ENCODE peak calls at places on chromosomes 1 and 21, in nine cellular contexts. B is A549, K is gastrocnemius medialis, Z is HepG2, A is heart left ventricle, S is IMR-90, G is K562, V is body of pancreas, E is GM12878. I is an unnamed sample.

GRCh38 chr1:113792471-113792870 is 19.8 kb downstream of the RSBN1 start:
- ATAC-seq in G (peak), E (peak), Z (no peak), K (no peak), S (no peak), V (no peak), A (no peak), B (no peak), I (no peak)

GRCh38 chr1:227730630-227731151 is 4.4 kb downstream of the JMJD4 start:
- ATAC-seq in K (no peak), S (no peak), E (no peak), Z (peak), A (no peak), G (no peak), V (no peak), B (no peak), I (no peak)

GRCh38 chr1:85553936-85554335 is 26.6 kb upstream of the CCN1 start:
- ATAC-seq in V (no peak), K (no peak), Z (no peak), G (no peak), B (no peak), E (no peak), S (no peak), A (no peak), I (peak)

GRCh38 chr21:36454079-36454478 is 25.8 kb downstream of the CLDN14 start:
- ATAC-seq in G (no peak), S (no peak), E (no peak), V (peak), B (no peak), Z (peak), K (no peak), A (no peak), I (no peak)

GRCh38 chr1:171290611-171291010 is 23.4 kb upstream of the FMO4 start:
- ATAC-seq in S (no peak), A (no peak), Z (no peak), E (no peak), K (no peak), V (no peak), B (no peak), G (no peak), I (no peak)

GRCh38 chr1:56867491-56867890 is 12.9 kb downstream of the C8A start:
- ATAC-seq in A (no peak), Z (no peak), G (no peak), V (no peak), B (no peak), E (no peak), S (no peak), K (no peak), I (no peak)

GRCh38 chr1:157512036-157512969 is 40.0 kb downstream of the FCRL5 start:
- ATAC-seq in V (no peak), G (no peak), A (no peak), B (no peak), E (peak), S (no peak), K (no peak), Z (no peak), I (no peak)

GRCh38 chr1:67578397-67579020 is 106.5 kb upstream of the GADD45A start:
- ATAC-seq in E (no peak), G (peak), Z (peak), S (no peak), V (peak), K (no peak), A (no peak), B (no peak), I (no peak)

GRCh38 chr1:233681285-233681684 is 67.4 kb downstream of the KCNK1 start:
- ATAC-seq in V (no peak), G (no peak), S (no peak), B (no peak), K (no peak), A (no peak), Z (no peak), E (no peak), I (no peak)

GRCh38 chr1:203649551-203650011 is 22.9 kb downstream of the ATP2B4 start:
- ATAC-seq in Z (no peak), S (no peak), B (no peak), G (no peak), E (peak), V (no peak), K (no peak), A (no peak), I (no peak)

GRCh38 chr1:62856964-62857363 is 73.0 kb downstream of the ATG4C start:
- ATAC-seq in Z (peak), V (no peak), S (no peak), B (no peak), K (no peak), A (no peak), E (no peak), G (no peak), I (no peak)

GRCh38 chr21:33578214-33578613 is 10.3 kb downstream of the DONSON start:
- ATAC-seq in Z (no peak), K (no peak), S (peak), A (no peak), B (no peak), E (no peak), G (no peak), V (no peak), I (no peak)

GRCh38 chr1:4308826-4309225 is 345.6 kb upstream of the AJAP1 start:
- ATAC-seq in K (no peak), S (no peak), E (no peak), V (no peak), G (no peak), Z (no peak), A (no peak), B (no peak), I (no peak)

GRCh38 chr1:241139047-241139446 is 218.0 kb downstream of the RGS7 start:
- ATAC-seq in Z (no peak), E (no peak), B (no peak), A (no peak), G (no peak), S (no peak), V (no peak), K (no peak), I (no peak)

GRCh38 chr1:242019018-242019417 is 20.1 kb upstream of the MAP1LC3C start:
- ATAC-seq in S (no peak), A (no peak), Z (no peak), B (no peak), G (no peak), K (no peak), E (no peak), V (no peak), I (no peak)

GRCh38 chr1:51344602-51345299 is 14.4 kb upstream of the TTC39A start:
- ATAC-seq in G (peak), E (peak), V (peak), B (peak), Z (peak), S (no peak), A (no peak), K (peak), I (peak)

GRCh38 chr1:160626560-160627342 is 20.1 kb downstream of the SLAMF1 start:
- ATAC-seq in S (no peak), K (no peak), V (no peak), E (peak), G (peak), A (no peak), B (no peak), Z (no peak), I (no peak)

GRCh38 chr1:18313523-18313922 is 167.2 kb upstream of the KLHDC7A start:
- ATAC-seq in E (no peak), V (no peak), S (no peak), Z (no peak), K (no peak), A (no peak), B (no peak), G (no peak), I (no peak)

GRCh38 chr21:39003982-39004775 is 179.1 kb downstream of the PSMG1 start:
- ATAC-seq in S (peak), K (peak), G (no peak), Z (no peak), V (peak), A (no peak), B (no peak), E (no peak), I (peak)

GRCh38 chr1:16724718-16725438 is 15.4 kb upstream of the RNU1-4 start:
- ATAC-seq in Z (no peak), G (no peak), K (no peak), S (no peak), E (no peak), B (no peak), V (peak), A (no peak), I (no peak)

GRCh38 chr1:44808063-44808937 is at the start of gene BTBD19:
- ATAC-seq in Z (peak), V (peak), E (peak), B (no peak), K (peak), A (peak), G (peak), S (peak), I (peak)

GRCh38 chr1:145740269-145740668 is 21.0 kb downstream of the CD160 start:
- ATAC-seq in G (no peak), V (peak), S (peak), A (no peak), Z (no peak), E (no peak), B (peak), K (no peak), I (no peak)

GRCh38 chr21:25979845-25980433 is 190.6 kb downstream of the APP start:
- ATAC-seq in A (no peak), V (no peak), G (no peak), K (no peak), S (no peak), E (no peak), B (no peak), Z (no peak), I (no peak)

GRCh38 chr1:17260264-17260663 is 11.4 kb downstream of the PADI3 start:
- ATAC-seq in B (no peak), E (no peak), G (no peak), K (no peak), Z (no peak), V (no peak), S (no peak), A (no peak), I (no peak)

GRCh38 chr1:39649786-39650185 is 10.3 kb upstream of the HEYL start:
- ATAC-seq in K (no peak), Z (no peak), B (no peak), S (no peak), V (no peak), G (no peak), A (no peak), E (no peak), I (no peak)

GRCh38 chr1:213448360-213448759 is 397.3 kb downstream of the RPS6KC1 start:
- ATAC-seq in B (no peak), A (no peak), S (no peak), G (no peak), Z (no peak), V (no peak), K (no peak), E (no peak), I (no peak)

GRCh38 chr1:214013614-214014377 is 26.0 kb downstream of the PROX1 start:
- ATAC-seq in S (no peak), G (no peak), V (no peak), E (no peak), Z (no peak), A (peak), B (no peak), K (no peak), I (no peak)

DNA sequence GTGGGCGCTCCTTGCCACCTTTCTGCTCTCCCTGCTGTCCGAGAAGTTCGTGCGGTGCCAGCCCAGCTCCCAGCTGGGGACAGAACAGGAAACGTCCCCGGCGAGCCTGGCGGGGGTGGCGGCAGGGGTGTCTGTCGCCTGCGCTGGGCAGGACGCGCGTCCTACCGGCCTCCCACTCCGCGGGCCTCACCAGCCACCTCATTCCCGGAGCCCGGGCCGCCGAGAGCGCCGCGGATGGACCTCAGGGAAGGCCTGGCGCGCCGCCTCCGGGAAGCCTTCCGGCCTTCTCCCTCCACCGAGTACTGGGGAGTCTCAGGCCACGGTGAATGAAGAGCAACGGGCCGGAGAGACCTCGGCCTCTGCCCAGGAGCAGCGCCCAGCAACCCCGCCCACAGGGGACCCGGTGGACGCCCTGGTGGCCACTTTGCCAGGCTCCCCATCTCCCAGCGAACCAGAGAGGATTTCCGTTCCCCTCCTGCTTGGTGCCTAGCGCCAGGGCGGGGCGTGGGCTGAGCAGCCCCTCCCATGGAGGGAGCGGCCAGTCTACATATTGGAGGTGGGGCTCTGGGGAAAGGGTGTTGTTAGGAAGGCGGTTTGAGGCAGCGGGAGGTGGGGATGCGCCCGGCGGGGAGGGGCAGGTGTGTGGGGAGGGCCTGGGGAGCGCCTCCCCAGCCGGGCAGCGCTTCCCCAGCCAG is 9.5 kb upstream of the TNFRSF14 start:
- ATAC-seq in A (peak), Z (peak), K (peak), V (peak), B (peak), E (peak), G (peak), S (peak), I (peak)
- TF ChIP-seq POLR2A in A (peak), Z (no peak), K (peak), V (peak), B (no peak), E (peak), G (peak), S (no peak), I (no peak)

GRCh38 chr1:66503841-66504470 is 30.0 kb upstream of the SGIP1 start:
- ATAC-seq in E (peak), G (peak), A (peak), V (peak), S (peak), K (no peak), Z (peak), B (peak), I (no peak)
- H3K4me3 ChIP-seq in E (no peak), G (no peak), A (no peak), V (no peak), S (no peak), K (no peak), Z (no peak), B (no peak), I (no peak)

GRCh38 chr1:93447481-93448291 is at the start of gene FNBP1L:
- ATAC-seq in K (peak), V (peak), S (peak), Z (peak), B (peak), A (peak), E (peak), G (peak), I (peak)
- TF ChIP-seq POLR2A in K (peak), V (peak), S (no peak), Z (peak), B (peak), A (peak), E (no peak), G (peak), I (no peak)

GRCh38 chr1:53116933-53117332 is 25.5 kb downstream of the SLC1A7 start:
- ATAC-seq in G (no peak), B (no peak), K (no peak), Z (no peak), V (no peak), A (no peak), E (no peak), S (no peak), I (no peak)

GRCh38 chr1:53116307-53116810 is 26.1 kb downstream of the SLC1A7 start:
- ATAC-seq in Z (no peak), B (no peak), G (no peak), A (no peak), S (no peak), K (no peak), E (no peak), V (no peak), I (no peak)

GRCh38 chr1:53114581-53115400 is 27.6 kb downstream of the SLC1A7 start:
- ATAC-seq in K (no peak), A (no peak), Z (no peak), E (no peak), G (no peak), S (no peak), V (no peak), B (no peak), I (no peak)

GRCh38 chr1:53114090-53114489 is 28.3 kb downstream of the SLC1A7 start:
- ATAC-seq in E (no peak), G (no peak), K (no peak), A (no peak), S (no peak), B (no peak), Z (no peak), V (no peak), I (no peak)

GRCh38 chr1:53115403-53116306 is 26.8 kb downstream of the SLC1A7 start:
- ATAC-seq in V (peak), B (no peak), S (peak), E (no peak), A (no peak), Z (peak), K (no peak), G (peak), I (no peak)
- H3K4me3 ChIP-seq in V (no peak), B (no peak), S (no peak), E (no peak), A (no peak), Z (no peak), K (no peak), G (no peak), I (no peak)